ENCODE peak calls at places on chromosomes 16 and 17, in four cellular contexts. N is A549, V is IMR-90, R is HepG2. Y is an unnamed sample.

GRCh38 chr16:52470601-52471000 is 76.3 kb downstream of the TOX3 start:
- DNase-seq in R (no peak), N (no peak), V (no peak), Y (no peak)

GRCh38 chr17:45775576-45776011 is 8.5 kb upstream of the CRHR1 start:
- DNase-seq in V (no peak), R (no peak), N (no peak), Y (no peak)

GRCh38 chr17:37512442-37513070 is 22.9 kb downstream of the DUSP14 start:
- DNase-seq in N (no peak), R (no peak), V (no peak), Y (no peak)

GRCh38 chr16:22353188-22353919 is 21.1 kb downstream of the CDR2 start:
- DNase-seq in N (peak), V (peak), R (peak), Y (no peak)

GRCh38 chr16:80718480-80719220 is 85.7 kb downstream of the CDYL2 start:
- DNase-seq in V (peak), N (no peak), R (no peak), Y (no peak)

GRCh38 chr17:2892305-2892971 is 96.2 kb downstream of the RAP1GAP2 start:
- DNase-seq in R (peak), V (peak), N (peak), Y (no peak)

GRCh38 chr17:45580914-45581313 is 90.4 kb upstream of the PLEKHM1 start:
- DNase-seq in V (no peak), R (no peak), N (peak), Y (peak)

GRCh38 chr16:53433930-53434435 is 288 bp upstream of the RBL2 start:
- DNase-seq in R (peak), V (peak), N (no peak), Y (peak)

GRCh38 chr16:14405611-14406537 is 224.2 kb downstream of the PARN start:
- DNase-seq in V (no peak), R (peak), N (peak), Y (peak)

GRCh38 chr16:22216191-22216831 is 10.2 kb downstream of the EEF2K start:
- DNase-seq in N (no peak), R (no peak), V (peak), Y (peak)

GRCh38 chr16:88534731-88535141 is 35.5 kb upstream of the ZC3H18 start:
- DNase-seq in N (peak), V (peak), R (no peak), Y (no peak)

GRCh38 chr16:22632621-22633020 is 121.9 kb downstream of the NPIPB5 start:
- DNase-seq in R (no peak), N (no peak), V (no peak), Y (no peak)

GRCh38 chr16:84484579-84485254 is 19.7 kb downstream of the MEAK7 start:
- DNase-seq in V (peak), N (peak), R (peak), Y (peak)

GRCh38 chr16:72109300-72109699 is 15.7 kb downstream of the DHX38 start:
- DNase-seq in R (no peak), N (no peak), V (no peak), Y (no peak)

GRCh38 chr17:49624896-49625295 is 49.2 kb downstream of the NXPH3 start:
- DNase-seq in V (peak), N (no peak), R (no peak), Y (no peak)

GRCh38 chr17:19457830-19458271 is 46.8 kb downstream of the RNF112 start:
- DNase-seq in N (no peak), R (no peak), V (no peak), Y (no peak)

GRCh38 chr17:12024332-12024731 is 3.7 kb downstream of the MAP2K4 start:
- DNase-seq in V (peak), R (peak), N (peak), Y (no peak)

DNA sequence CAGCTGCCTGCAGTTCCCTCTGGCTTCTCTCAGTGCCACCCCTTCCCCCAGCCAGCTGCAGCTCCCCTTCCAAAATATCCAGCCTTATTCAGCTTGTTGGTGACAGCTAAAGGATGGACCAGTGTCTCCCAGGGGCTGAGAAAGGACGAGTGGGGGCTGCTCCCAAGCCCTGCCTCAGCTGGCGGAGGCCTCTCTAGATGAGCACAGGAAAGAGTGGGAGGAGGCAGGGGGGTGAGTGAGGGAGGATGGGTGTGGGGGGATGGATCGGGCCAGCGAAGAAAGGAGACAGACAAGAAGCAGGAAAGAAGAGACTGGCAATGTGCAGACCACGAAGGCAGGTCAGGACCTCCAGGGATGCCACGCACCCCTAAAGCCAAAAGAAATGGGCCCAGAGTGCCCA is 17.5 kb downstream of the PIPOX start:
- DNase-seq in R (no peak), N (no peak), V (no peak), Y (no peak)
- TF ChIP-seq MAZ in R (no peak), N (no peak), V (no peak), Y (no peak)

GRCh38 chr17:6366144-6366755 is 68.7 kb downstream of the AIPL1 start:
- DNase-seq in N (no peak), R (no peak), V (peak), Y (no peak)

GRCh38 chr17:6361733-6362132 is 73.2 kb downstream of the AIPL1 start:
- DNase-seq in V (no peak), R (no peak), N (no peak), Y (peak)

GRCh38 chr17:6365187-6365943 is 69.6 kb downstream of the AIPL1 start:
- DNase-seq in V (peak), R (no peak), N (peak), Y (no peak)
- TF ChIP-seq MAZ in V (no peak), R (no peak), N (no peak), Y (no peak)

DNA sequence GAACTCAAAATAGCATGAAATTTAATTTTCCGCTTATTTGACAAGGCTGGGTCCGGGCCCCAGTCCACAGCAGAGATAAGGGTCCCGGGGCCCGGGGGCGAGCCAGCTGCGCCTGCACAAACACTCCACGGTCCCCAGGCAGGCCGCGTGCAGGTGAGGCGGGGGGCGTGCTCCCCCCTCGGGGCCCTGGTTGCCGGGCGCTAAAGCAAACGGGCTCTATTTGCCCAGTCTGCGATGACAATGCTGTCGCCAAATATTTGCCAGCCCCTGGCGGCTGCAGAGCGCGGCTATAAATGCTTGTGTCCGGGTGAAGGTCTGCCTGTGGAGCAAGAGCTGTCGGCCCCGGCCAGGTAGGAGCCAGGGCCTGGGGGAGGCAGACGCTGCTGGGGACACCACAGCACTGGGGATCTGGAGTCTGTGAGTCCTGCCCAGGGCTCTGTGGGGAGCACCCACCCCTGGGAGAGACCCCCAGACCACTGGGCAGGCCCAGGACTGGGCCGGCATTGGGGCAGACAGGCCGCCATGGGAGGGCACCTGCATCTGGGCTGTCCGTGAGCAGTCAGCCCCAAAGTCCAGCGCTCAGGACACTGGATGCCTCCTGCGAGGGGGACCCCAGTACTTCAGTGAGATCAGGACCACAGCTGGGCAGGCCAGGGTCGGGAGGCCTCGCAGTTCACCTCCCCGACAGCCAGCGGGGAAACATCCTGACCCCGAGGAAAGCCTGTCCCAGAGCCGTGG is at the start of gene PERCC1:
- DNase-seq in R (peak), N (no peak), V (no peak), Y (no peak)
- TF ChIP-seq MAZ in R (peak), N (no peak), V (no peak), Y (no peak)

GRCh38 chr17:72143245-72143644 is 22.4 kb downstream of the SOX9 start:
- DNase-seq in N (no peak), V (no peak), R (peak), Y (no peak)

GRCh38 chr17:72145562-72145961 is 24.7 kb downstream of the SOX9 start:
- DNase-seq in N (no peak), V (no peak), R (no peak), Y (no peak)

GRCh38 chr17:72145972-72146755 is 25.3 kb downstream of the SOX9 start:
- DNase-seq in V (peak), N (peak), R (no peak), Y (no peak)

GRCh38 chr17:72139213-72139612 is 18.4 kb downstream of the SOX9 start:
- DNase-seq in V (peak), N (no peak), R (no peak), Y (no peak)

DNA sequence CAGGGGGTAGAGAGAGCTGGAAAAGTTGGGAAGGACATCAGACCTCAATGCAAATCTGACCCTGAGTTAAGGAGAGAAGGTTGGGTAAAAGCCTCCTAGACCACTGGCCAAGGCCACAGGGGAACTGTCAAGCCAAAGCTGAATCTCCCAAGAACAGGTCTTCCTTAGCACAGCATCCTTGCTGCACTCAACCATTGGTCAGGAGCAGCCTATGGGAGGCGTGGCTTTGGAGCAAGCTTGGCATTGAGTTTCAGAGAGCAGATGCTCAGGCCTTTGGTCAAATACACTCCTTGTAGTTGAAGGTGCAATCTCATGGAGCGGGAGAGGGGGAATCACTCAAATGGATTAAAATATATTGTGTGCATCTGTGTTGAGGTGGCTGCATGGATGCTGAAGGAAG is 21.8 kb downstream of the SOX9 start:
- DNase-seq in V (no peak), N (no peak), R (no peak), Y (no peak)
- TF ChIP-seq MAZ in V (no peak), N (no peak), R (no peak), Y (no peak)

GRCh38 chr16:27405546-27406451 is 3.8 kb downstream of the IL21R start:
- DNase-seq in R (no peak), N (no peak), V (peak), Y (no peak)

GRCh38 chr16:27408602-27409031 is 6.6 kb downstream of the IL21R start:
- DNase-seq in N (no peak), V (no peak), R (no peak), Y (no peak)

GRCh38 chr16:27407158-27407557 is 5.2 kb downstream of the IL21R start:
- DNase-seq in N (no peak), R (no peak), V (no peak), Y (no peak)

GRCh38 chr16:27406729-27407128 is 4.8 kb downstream of the IL21R start:
- DNase-seq in N (no peak), V (no peak), R (no peak), Y (no peak)

DNA sequence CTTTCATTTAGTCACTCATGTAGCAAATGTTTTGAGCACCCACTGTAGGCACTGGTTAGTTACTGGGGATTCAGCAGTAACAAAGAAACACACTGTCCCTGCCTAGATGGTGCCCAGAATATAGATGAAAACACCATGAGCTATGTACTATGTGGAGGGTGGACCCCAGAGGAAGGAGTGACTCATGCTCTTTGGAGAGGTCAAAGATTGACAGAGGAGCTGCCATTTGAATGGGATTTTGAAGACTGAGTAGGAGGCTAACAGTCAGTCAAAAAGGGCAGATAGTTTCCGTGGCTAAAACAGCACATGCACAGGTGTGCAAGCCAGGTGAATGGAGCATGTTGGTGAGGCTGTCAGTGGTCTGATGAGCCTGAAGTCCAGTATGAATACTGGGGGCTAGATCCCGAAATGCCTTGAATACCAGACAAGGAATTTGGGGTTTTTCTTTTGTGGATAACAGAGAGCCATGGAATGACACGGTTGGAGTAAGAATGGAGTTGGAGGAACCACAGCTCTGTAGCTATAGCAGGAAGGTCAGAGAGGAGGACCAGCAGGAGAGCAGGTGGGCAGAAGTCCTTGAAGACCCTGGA is 6.1 kb downstream of the IL21R start:
- DNase-seq in R (peak), V (peak), N (no peak), Y (no peak)
- TF ChIP-seq MAZ in R (no peak), V (no peak), N (no peak), Y (no peak)

GRCh38 chr17:61714300-61714699 is 123.3 kb upstream of the NACA2 start:
- DNase-seq in V (no peak), R (no peak), N (no peak), Y (no peak)

GRCh38 chr17:61709567-61709966 is 118.5 kb upstream of the NACA2 start:
- DNase-seq in R (no peak), N (no peak), V (no peak), Y (no peak)

GRCh38 chr17:61713035-61713434 is 122.0 kb upstream of the NACA2 start:
- DNase-seq in N (no peak), V (no peak), R (no peak), Y (no peak)

GRCh38 chr17:61715348-61715747 is 124.3 kb upstream of the NACA2 start:
- DNase-seq in N (no peak), V (no peak), R (no peak), Y (no peak)

DNA sequence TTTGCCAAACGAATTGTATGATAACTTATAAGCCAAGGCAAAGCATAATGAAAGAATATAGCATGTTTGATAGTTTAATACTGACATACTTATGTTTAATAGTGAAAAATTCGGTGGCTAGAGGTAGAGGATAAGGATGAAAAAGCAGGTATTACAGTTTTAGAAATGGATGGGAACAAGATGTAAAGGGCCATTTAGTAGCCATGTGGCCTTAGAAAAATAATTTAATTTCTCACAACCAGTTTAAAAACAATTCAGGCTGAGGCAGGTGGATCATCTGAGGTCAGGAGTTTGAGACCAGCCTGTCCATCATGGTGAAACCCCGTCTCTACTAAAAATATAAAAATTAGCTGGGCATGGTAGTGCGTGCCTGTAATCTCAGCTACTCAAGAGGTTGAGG is 119.5 kb upstream of the NACA2 start:
- DNase-seq in R (no peak), V (no peak), N (no peak), Y (no peak)
- TF ChIP-seq MAZ in R (no peak), V (no peak), N (no peak), Y (no peak)

DNA sequence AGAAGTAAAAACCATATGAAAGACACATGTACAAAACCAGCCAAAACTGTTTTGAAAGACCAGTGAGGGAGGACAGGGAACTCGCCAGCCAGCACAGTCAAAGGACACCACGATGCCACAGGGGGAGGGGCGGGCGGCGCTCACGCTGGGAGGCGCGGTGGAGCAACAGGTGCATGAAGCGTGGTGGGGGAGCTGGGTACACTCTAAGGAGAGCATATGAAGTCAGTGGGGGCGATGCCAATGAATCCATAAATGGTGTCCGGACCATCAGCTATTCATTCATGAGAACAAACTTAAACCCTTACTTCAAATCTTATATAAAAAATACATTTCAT is 101.0 kb upstream of the DNAH17 start:
- DNase-seq in N (no peak), R (no peak), V (no peak), Y (no peak)
- TF ChIP-seq MAZ in N (no peak), R (no peak), V (no peak), Y (no peak)

DNA sequence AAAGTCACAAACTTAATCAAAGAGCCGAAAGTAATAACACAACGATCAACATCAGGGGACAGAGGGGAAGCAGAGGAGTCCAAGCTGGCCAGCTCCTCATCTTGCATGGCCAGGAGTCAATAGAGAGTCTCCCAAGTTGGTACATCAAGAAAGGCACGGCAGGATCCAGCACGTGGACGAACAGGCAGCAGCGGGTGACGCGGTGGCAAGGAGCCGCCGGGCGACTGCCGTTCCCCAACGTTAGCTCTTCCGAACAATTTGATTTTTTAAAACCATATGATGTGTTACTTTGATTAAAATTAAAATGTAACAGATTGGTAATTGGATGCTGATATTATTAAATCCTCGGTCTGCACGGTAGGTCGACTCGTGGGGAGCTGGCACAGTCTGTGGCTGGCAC is 81.8 kb upstream of the DOC2B start:
- DNase-seq in R (no peak), V (no peak), N (no peak), Y (no peak)
- TF ChIP-seq MAZ in R (no peak), V (no peak), N (no peak), Y (no peak)

Y was measured in K562.